ENCODE peak calls at places on chromosome 15, in four cellular contexts. One of them, this sample, is unnamed. For H3K27me3 and H3K36me3, the result is how much of the 10 kb centered on the place peaks cover.

GRCh38 chr15:58701376-58701775 is 48.1 kb downstream of the ADAM10 start:
- DNase-seq in WERI-Rb-1: no peak
- DNase-seq in mesendoderm: no peak
- DNase-seq in ascending aorta: no peak
- DNase-seq in this sample: no peak

GRCh38 chr15:34038023-34038403 is 991 bp downstream of the AVEN start:
- DNase-seq in WERI-Rb-1: no peak
- DNase-seq in mesendoderm: no peak
- DNase-seq in ascending aorta: no peak
- DNase-seq in this sample: no peak

GRCh38 chr15:29090617-29091466 is 178.8 kb downstream of the NSMCE3 start:
- DNase-seq in WERI-Rb-1: peak
- DNase-seq in mesendoderm: peak
- DNase-seq in ascending aorta: no peak
- DNase-seq in this sample: peak

GRCh38 chr15:66294157-66294931 is 976 bp downstream of the DIS3L start:
- DNase-seq in WERI-Rb-1: no peak
- DNase-seq in mesendoderm: peak
- DNase-seq in ascending aorta: no peak
- DNase-seq in this sample: no peak

GRCh38 chr15:71093089-71094024 is 21.9 kb upstream of the THSD4 start:
- DNase-seq in WERI-Rb-1: no peak
- DNase-seq in mesendoderm: no peak
- DNase-seq in ascending aorta: no peak
- DNase-seq in this sample: no peak

GRCh38 chr15:58472821-58473581 is 41.2 kb downstream of the LIPC start:
- DNase-seq in WERI-Rb-1: no peak
- DNase-seq in mesendoderm: peak
- DNase-seq in ascending aorta: no peak
- DNase-seq in this sample: no peak

GRCh38 chr15:44261007-44261706 is 27.4 kb upstream of the GOLM2 start:
- DNase-seq in WERI-Rb-1: no peak
- DNase-seq in mesendoderm: peak
- DNase-seq in ascending aorta: no peak
- DNase-seq in this sample: peak

GRCh38 chr15:39553947-39554731 is 26.7 kb upstream of the THBS1 start:
- DNase-seq in WERI-Rb-1: no peak
- DNase-seq in mesendoderm: no peak
- DNase-seq in ascending aorta: no peak
- DNase-seq in this sample: no peak

GRCh38 chr15:63503739-63504246 is 600 bp upstream of the USP3 start:
- DNase-seq in WERI-Rb-1: peak
- DNase-seq in mesendoderm: peak
- DNase-seq in ascending aorta: peak
- DNase-seq in this sample: peak

GRCh38 chr15:100328796-100329195 is 13.0 kb downstream of the ADAMTS17 start:
- DNase-seq in WERI-Rb-1: no peak
- DNase-seq in mesendoderm: no peak
- DNase-seq in ascending aorta: no peak
- DNase-seq in this sample: no peak

DNA sequence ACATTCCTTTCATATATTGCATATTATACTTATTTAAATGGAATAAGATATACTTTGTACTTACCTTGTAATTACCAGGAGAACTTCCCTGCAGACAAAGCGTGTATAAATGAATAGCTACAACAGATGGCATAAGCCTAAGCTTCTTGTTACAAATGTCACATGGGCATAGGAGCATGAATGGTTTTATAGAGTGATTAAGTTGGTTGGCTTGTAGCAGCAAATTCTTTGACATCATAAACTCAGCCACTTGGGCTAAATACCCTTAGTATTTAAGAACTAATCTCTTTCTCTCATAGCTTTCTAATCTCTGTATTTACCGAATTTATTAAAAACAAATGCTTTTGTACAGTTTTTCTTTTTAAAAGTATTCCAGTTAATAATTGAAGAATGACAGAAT is at the start of gene UBAP1L:
- DNase-seq in WERI-Rb-1: no peak
- DNase-seq in mesendoderm: no peak
- DNase-seq in ascending aorta: no peak
- DNase-seq in this sample: no peak
- H3K4me3 ChIP-seq in WERI-Rb-1: no peak
- H3K4me3 ChIP-seq in mesendoderm: no peak
- H3K4me3 ChIP-seq in ascending aorta: no peak
- H3K4me3 ChIP-seq in this sample: no peak

GRCh38 chr15:96359772-96360498 is 29.4 kb downstream of the NR2F2 start:
- DNase-seq in WERI-Rb-1: no peak
- DNase-seq in mesendoderm: peak
- DNase-seq in ascending aorta: no peak
- DNase-seq in this sample: peak
- H3K27me3 ChIP-seq in WERI-Rb-1: half or more
- H3K27me3 ChIP-seq in mesendoderm: half or more
- H3K27me3 ChIP-seq in ascending aorta: under half
- H3K27me3 ChIP-seq in this sample: half or more

GRCh38 chr15:90223441-90224165 is 10.1 kb downstream of the CIB1 start:
- DNase-seq in WERI-Rb-1: no peak
- DNase-seq in mesendoderm: no peak
- DNase-seq in ascending aorta: no peak
- DNase-seq in this sample: peak
- H3K36me3 ChIP-seq in WERI-Rb-1: half or more
- H3K36me3 ChIP-seq in mesendoderm: under half
- H3K36me3 ChIP-seq in ascending aorta: under half
- H3K36me3 ChIP-seq in this sample: under half

GRCh38 chr15:77479015-77479414 is 58.3 kb downstream of the HMG20A start:
- DNase-seq in WERI-Rb-1: no peak
- DNase-seq in mesendoderm: no peak
- DNase-seq in ascending aorta: no peak
- DNase-seq in this sample: no peak

GRCh38 chr15:77483426-77483825 is 62.7 kb downstream of the HMG20A start:
- DNase-seq in WERI-Rb-1: no peak
- DNase-seq in mesendoderm: no peak
- DNase-seq in ascending aorta: no peak
- DNase-seq in this sample: peak

GRCh38 chr15:77480859-77481258 is 60.2 kb downstream of the HMG20A start:
- DNase-seq in WERI-Rb-1: no peak
- DNase-seq in mesendoderm: no peak
- DNase-seq in ascending aorta: no peak
- DNase-seq in this sample: no peak

GRCh38 chr15:77482570-77482969 is 61.9 kb downstream of the HMG20A start:
- DNase-seq in WERI-Rb-1: no peak
- DNase-seq in mesendoderm: no peak
- DNase-seq in ascending aorta: no peak
- DNase-seq in this sample: no peak

GRCh38 chr15:77481670-77482069 is 61.0 kb downstream of the HMG20A start:
- DNase-seq in WERI-Rb-1: no peak
- DNase-seq in mesendoderm: no peak
- DNase-seq in ascending aorta: no peak
- DNase-seq in this sample: no peak
- H3K4me3 ChIP-seq in WERI-Rb-1: no peak
- H3K4me3 ChIP-seq in mesendoderm: no peak
- H3K4me3 ChIP-seq in ascending aorta: no peak
- H3K4me3 ChIP-seq in this sample: no peak

GRCh38 chr15:60774829-60775228 is 295.9 kb upstream of the ICE2 start:
- DNase-seq in WERI-Rb-1: no peak
- DNase-seq in mesendoderm: no peak
- DNase-seq in ascending aorta: no peak
- DNase-seq in this sample: no peak
- H3K27me3 ChIP-seq in WERI-Rb-1: under half
- H3K27me3 ChIP-seq in mesendoderm: under half
- H3K27me3 ChIP-seq in ascending aorta: under half
- H3K27me3 ChIP-seq in this sample: under half

GRCh38 chr15:98953950-98954349 is 53.6 kb downstream of the PGPEP1L start:
- DNase-seq in WERI-Rb-1: no peak
- DNase-seq in mesendoderm: no peak
- DNase-seq in ascending aorta: no peak
- DNase-seq in this sample: no peak
- H3K36me3 ChIP-seq in WERI-Rb-1: under half
- H3K36me3 ChIP-seq in mesendoderm: under half
- H3K36me3 ChIP-seq in ascending aorta: under half
- H3K36me3 ChIP-seq in this sample: half or more